ENCODE peak calls at places on chromosomes 7 and 10, in six cellular contexts. Y, V, J, F, X and R are unnamed samples. For H3K4me1, the result is how much of the 10 kb centered on the place peaks cover.

GRCh38 chr7:76340617-76341131 is 18.1 kb downstream of the YWHAG start:
- DNase-seq in Y (no peak), V (no peak), J (no peak), F (no peak), X (no peak), R (no peak)

GRCh38 chr7:80385512-80385911 is 126.4 kb downstream of the GNAT3 start:
- DNase-seq in Y (peak), V (no peak), J (no peak), F (no peak), X (no peak), R (no peak)

GRCh38 chr7:84524714-84525694 is 330.4 kb upstream of the SEMA3A start:
- DNase-seq in Y (peak), V (no peak), J (no peak), F (no peak), X (no peak), R (no peak)

GRCh38 chr7:87316846-87317545 is 28.5 kb upstream of the CROT start:
- DNase-seq in Y (peak), V (no peak), J (no peak), F (peak), X (no peak), R (peak)

GRCh38 chr7:43921423-43921822 is 4.8 kb upstream of the UBE2D4 start:
- DNase-seq in Y (no peak), V (peak), J (no peak), F (no peak), X (no peak), R (no peak)

GRCh38 chr10:43355749-43356371 is 15.6 kb upstream of the FXYD4 start:
- DNase-seq in Y (peak), V (no peak), J (no peak), F (no peak), X (no peak), R (no peak)

GRCh38 chr7:108296911-108297310 is 159.3 kb downstream of the NRCAM start:
- DNase-seq in Y (no peak), V (no peak), J (no peak), F (no peak), X (no peak), R (no peak)

GRCh38 chr10:59708816-59709471 is 706 bp downstream of the SLC16A9 start:
- DNase-seq in Y (peak), V (peak), J (peak), F (peak), X (peak), R (no peak)

GRCh38 chr10:86657011-86657395 is 2.7 kb downstream of the OPN4 start:
- DNase-seq in Y (no peak), V (no peak), J (no peak), F (no peak), X (no peak), R (no peak)

GRCh38 chr10:43417950-43418768 is 9.2 kb upstream of the HNRNPF start:
- DNase-seq in Y (no peak), V (no peak), J (no peak), F (no peak), X (no peak), R (no peak)

GRCh38 chr10:12960939-12961338 is 40.6 kb downstream of the CCDC3 start:
- DNase-seq in Y (no peak), V (no peak), J (peak), F (no peak), X (no peak), R (no peak)
- H3K27ac ChIP-seq in Y (no peak), V (no peak), J (peak), F (no peak), X (no peak), R (peak)

GRCh38 chr10:19256331-19256730 is 207.7 kb downstream of the MALRD1 start:
- DNase-seq in Y (no peak), V (no peak), J (no peak), F (no peak), X (no peak), R (no peak)
- H3K4me1 ChIP-seq in Y (under half), V (under half), J (under half), F (under half), X (under half), R (under half)

DNA sequence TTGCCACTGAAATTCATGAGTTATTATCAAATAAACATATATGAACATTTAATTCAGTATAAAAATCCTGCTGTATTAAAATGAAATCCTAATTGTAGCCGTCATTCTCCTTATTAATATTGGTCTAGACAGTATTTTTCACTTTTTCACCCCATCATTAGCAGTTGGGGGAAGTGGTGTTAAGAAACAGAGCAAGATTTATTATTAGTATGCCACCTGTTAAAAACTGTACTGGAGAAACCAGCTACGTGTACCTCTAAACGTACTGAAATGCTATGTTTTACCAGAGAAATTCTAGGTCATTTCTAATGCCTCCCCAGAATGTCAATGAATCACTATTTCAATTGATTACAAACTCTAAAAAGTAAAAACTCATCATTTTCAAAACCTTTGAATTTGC is 9.8 kb upstream of the ZNRF2 start:
- DNase-seq in Y (no peak), V (no peak), J (no peak), F (no peak), X (no peak), R (no peak)
- H3K4me3 ChIP-seq in Y (no peak), V (no peak), J (no peak), F (no peak), X (no peak), R (no peak)

DNA sequence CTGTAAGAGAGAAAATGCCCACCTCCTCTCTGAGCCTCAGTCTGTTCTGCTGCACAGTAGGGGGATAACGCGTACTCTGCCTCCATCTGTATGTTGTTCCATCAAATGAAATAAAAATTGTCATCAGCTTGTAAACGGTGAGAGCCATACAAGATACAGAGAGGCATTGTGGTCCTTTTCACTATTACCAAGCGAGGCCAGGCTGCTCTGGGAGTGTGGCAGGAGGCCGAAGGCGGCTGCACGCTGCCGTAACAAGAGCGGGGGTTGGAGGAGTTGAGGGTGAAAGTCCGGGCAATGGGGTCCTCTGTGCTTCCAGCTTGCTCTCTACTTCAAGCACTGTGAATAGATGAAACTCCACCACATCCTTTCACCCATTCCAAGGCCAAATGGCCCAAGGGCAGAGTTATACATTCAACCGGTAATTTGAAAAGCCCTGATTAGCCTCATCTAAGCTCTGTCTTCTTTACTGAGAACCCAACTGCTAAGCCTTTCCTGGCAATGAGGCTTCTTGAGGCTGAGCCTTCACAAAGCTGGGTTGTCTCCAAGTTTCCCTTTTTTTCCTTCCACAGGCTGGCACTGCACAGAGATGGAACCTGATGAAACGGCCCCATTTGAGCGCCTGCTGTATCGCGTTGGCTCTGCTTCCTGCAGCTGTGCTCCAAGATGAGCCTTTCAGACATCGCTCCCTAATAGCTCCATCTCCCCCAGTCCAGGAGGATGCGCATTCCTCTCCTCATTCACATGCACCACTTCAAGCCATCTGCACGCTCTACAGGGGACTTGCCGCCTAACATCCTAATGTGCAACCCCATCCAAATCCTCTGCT is 47.1 kb downstream of the PYROXD2 start:
- DNase-seq in Y (no peak), V (no peak), J (no peak), F (no peak), X (no peak), R (peak)
- H3K27ac ChIP-seq in Y (no peak), V (no peak), J (no peak), F (no peak), X (no peak), R (no peak)